ENCODE peak calls at places on chromosome 2, in five cellular contexts. H is AG09309, L is spleen, X is fibroblast of mammary gland, B is GM06990. T is an unnamed sample.

GRCh38 chr2:238370482-238371372 is 50.4 kb downstream of the TRAF3IP1 start:
- DNase-seq in B (no peak), L (no peak), X (peak), H (no peak), T (no peak)

GRCh38 chr2:53767405-53768232 is at the start of gene CHAC2:
- DNase-seq in B (peak), L (peak), X (peak), H (no peak), T (peak)

GRCh38 chr2:48414640-48414979 is 115.3 kb upstream of the STON1 start:
- DNase-seq in H (no peak), L (no peak), X (no peak), B (no peak), T (no peak)

GRCh38 chr2:36507408-36507812 is 90.6 kb downstream of the FEZ2 start:
- DNase-seq in H (no peak), L (no peak), X (peak), B (no peak), T (peak)

GRCh38 chr2:49108436-49108835 is 45.9 kb downstream of the FSHR start:
- DNase-seq in L (no peak), H (no peak), B (no peak), X (no peak), T (no peak)

GRCh38 chr2:68925298-68925885 is 27.3 kb downstream of the GKN2 start:
- DNase-seq in X (peak), L (no peak), H (no peak), B (no peak), T (no peak)

GRCh38 chr2:132582360-132582759 is 87.6 kb downstream of the LYPD1 start:
- DNase-seq in H (no peak), L (no peak), B (no peak), X (no peak), T (no peak)

GRCh38 chr2:167534443-167534842 is 646.2 kb downstream of the XIRP2 start:
- DNase-seq in L (no peak), X (peak), H (no peak), B (no peak), T (no peak)

GRCh38 chr2:64854773-64855237 is 134.4 kb upstream of the SLC1A4 start:
- DNase-seq in H (no peak), X (peak), B (no peak), L (no peak), T (no peak)

GRCh38 chr2:46490521-46491141 is 11.3 kb downstream of the TMEM247 start:
- DNase-seq in B (peak), X (no peak), H (no peak), L (peak), T (no peak)

GRCh38 chr2:53235836-53236582 is 531.6 kb upstream of the CHAC2 start:
- DNase-seq in L (no peak), X (no peak), H (no peak), B (no peak), T (no peak)

GRCh38 chr2:45964226-45964841 is 312.9 kb downstream of the PRKCE start:
- DNase-seq in H (peak), L (peak), X (peak), B (no peak), T (no peak)

GRCh38 chr2:70391988-70392387 is 90.1 kb upstream of the FAM136A start:
- DNase-seq in L (no peak), H (no peak), X (no peak), B (no peak), T (no peak)

GRCh38 chr2:193869564-193869963 is 1674.8 kb upstream of the TMEFF2 start:
- DNase-seq in B (no peak), L (no peak), X (no peak), H (no peak), T (no peak)

GRCh38 chr2:191386938-191387536 is 141.8 kb downstream of the MYO1B start:
- DNase-seq in X (peak), H (peak), B (no peak), L (no peak), T (no peak)

GRCh38 chr2:38494394-38494793 is 108.3 kb downstream of the HNRNPLL start:
- DNase-seq in X (no peak), H (no peak), L (no peak), B (no peak), T (no peak)

GRCh38 chr2:229511524-229511923 is 202.8 kb downstream of the DNER start:
- DNase-seq in X (no peak), H (no peak), B (no peak), L (no peak), T (no peak)

GRCh38 chr2:239811001-239811798 is 213.9 kb downstream of the NDUFA10 start:
- DNase-seq in H (no peak), X (no peak), B (no peak), L (peak), T (no peak)

GRCh38 chr2:27638023-27638637 is 9.3 kb downstream of the GPN1 start:
- DNase-seq in L (no peak), B (no peak), H (peak), X (peak), T (no peak)

GRCh38 chr2:164873096-164873670 is 31.6 kb upstream of the COBLL1 start:
- DNase-seq in B (no peak), L (no peak), X (no peak), H (no peak), T (no peak)

GRCh38 chr2:157782057-157782845 is 93.9 kb downstream of the ACVR1 start:
- DNase-seq in H (no peak), B (no peak), X (peak), L (no peak), T (no peak)

GRCh38 chr2:4715065-4715464 is 977.1 kb upstream of the SOX11 start:
- DNase-seq in B (no peak), H (no peak), X (no peak), L (no peak), T (no peak)

GRCh38 chr2:154097823-154098398 is 226.2 kb downstream of the GALNT13 start:
- DNase-seq in B (no peak), L (no peak), H (no peak), X (peak), T (no peak)

GRCh38 chr2:86443601-86444000 is 2.4 kb downstream of the KDM3A start:
- DNase-seq in L (no peak), X (no peak), B (no peak), H (no peak), T (no peak)

GRCh38 chr2:119421731-119422130 is 9.9 kb upstream of the TMEM37 start:
- DNase-seq in B (no peak), X (no peak), L (no peak), H (no peak), T (no peak)

GRCh38 chr2:98658816-98659486 is 50.6 kb downstream of the UNC50 start:
- DNase-seq in H (no peak), B (no peak), X (no peak), L (no peak), T (no peak)

GRCh38 chr2:124482551-124482950 is 457.5 kb downstream of the CNTNAP5 start:
- DNase-seq in B (no peak), X (no peak), H (no peak), L (no peak), T (no peak)

GRCh38 chr2:70442301-70443077 is 111.1 kb downstream of the TGFA start:
- DNase-seq in B (no peak), H (no peak), X (peak), L (no peak), T (no peak)

GRCh38 chr2:57516740-57517340 is 529.8 kb upstream of the VRK2 start:
- DNase-seq in B (no peak), L (no peak), X (peak), H (no peak), T (no peak)

GRCh38 chr2:191866195-191866594 is 19.3 kb upstream of the CAVIN2 start:
- DNase-seq in H (no peak), X (no peak), L (no peak), B (no peak), T (no peak)

DNA sequence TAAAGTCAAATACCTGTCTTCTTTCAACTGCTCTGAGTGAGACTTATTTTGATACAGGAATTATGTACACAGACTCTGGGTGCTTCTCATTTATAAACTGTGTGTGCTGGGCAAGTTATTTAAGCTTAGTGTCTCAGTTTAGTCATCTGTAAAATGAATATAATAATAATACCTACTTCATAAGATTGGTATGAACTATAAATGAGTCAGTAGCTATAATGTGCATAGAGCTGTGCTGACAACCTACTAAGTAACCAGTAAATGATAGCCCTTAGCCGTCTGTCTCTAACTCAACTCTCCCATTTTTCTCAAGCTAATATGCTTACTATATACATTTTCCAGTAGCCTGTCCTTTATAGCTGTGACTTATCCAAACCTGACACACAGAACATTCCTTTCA is 319.8 kb downstream of the ETAA1 start:
- DNase-seq in H (no peak), L (no peak), X (peak), B (no peak), T (no peak)
- TF ChIP-seq CTCF in H (no peak), L (no peak), X (no peak), B (no peak), T (no peak)

DNA sequence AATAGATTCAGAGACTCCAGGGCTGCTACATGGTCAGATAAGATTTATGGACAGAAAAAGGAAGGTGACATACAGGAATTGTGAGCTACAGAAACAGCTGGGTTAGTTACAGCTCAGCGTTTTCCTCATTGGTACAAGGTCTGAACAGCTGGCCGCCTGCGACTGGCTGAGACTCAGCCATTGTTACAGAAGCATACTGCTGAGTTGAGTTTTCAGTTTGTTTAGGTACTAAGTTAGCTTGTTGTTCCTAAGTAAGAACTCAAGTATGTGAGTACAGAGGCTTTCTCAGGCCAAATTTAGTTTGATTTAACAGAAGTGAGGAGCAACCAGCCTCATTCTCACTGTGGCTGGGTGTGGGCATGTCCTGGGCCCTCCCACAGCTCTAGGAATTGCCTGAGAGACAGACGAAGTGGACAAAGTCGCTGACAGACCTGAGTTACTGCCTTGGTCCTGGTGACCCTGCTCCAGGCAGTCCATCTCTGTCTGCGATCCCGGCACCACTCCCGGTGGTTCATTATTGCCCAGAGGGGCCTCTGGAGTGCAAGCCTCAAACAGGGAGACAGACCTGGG is 27.8 kb upstream of the RHOB start:
- DNase-seq in X (peak), L (no peak), B (no peak), H (no peak), T (no peak)
- H3K4me3 ChIP-seq in X (no peak), L (no peak), B (no peak), H (no peak), T (no peak)

DNA sequence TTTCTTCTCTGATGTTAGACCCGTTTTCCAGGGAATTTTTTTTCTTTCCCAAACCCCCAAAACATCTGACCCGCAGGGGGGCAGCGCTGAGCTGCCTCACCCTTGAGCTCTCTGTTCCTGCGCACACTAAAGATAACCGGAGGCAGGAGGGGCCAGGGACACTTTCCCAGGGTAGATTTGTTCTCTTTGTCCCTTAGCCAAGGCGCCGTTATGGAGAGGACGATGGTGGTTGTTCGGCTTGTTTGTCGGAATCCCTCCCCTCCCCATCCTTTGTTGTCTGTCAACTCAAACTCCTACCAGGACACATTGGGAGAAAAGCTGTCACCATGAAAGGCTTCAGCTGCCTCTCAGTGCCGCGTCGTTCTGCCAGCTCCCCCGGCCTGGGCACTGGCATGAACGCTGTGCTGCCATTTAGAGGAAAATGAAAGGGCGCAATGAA is 62.3 kb downstream of the RND3 start:
- DNase-seq in B (no peak), X (peak), L (no peak), H (no peak), T (no peak)
- TF ChIP-seq CTCF in B (peak), X (peak), L (no peak), H (no peak), T (no peak)

DNA sequence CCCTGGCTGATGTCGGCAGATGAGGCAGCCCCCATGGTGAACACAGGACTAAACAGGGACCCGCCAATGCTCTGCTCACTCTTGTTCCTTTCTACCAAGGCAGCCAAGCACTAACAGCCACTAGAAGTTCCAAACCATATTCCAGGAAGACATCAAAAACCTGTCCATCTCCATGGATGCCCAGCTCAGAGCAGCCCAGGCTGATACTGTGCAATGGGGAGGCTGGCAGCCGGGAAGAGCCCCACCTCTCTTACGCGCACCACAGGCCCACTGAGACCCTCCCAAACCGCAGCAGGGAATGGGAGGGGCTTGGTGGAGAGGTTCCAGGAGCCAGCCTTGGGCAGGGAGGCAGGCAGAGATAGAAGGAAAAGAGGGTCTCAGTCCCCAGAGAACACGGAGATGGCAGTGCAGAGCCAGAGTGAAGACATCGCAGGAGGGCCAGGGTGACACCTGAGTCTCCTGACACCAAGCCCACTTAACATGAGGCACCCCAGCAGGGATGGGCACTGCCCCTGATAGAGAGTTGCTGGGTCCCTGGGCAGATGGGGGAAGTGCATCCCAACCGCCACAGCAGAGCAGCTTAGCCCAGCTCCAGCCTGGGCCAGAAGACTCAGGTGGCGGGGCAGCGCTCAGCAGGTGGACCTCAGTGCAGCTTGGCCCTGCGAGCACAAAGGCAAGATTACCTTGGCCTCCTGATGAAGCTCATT is 3.4 kb downstream of the HS6ST1 start:
- DNase-seq in H (no peak), B (no peak), L (no peak), X (no peak), T (no peak)
- H3K4me3 ChIP-seq in H (no peak), B (no peak), L (peak), X (no peak), T (no peak)

T was measured in LNCaP clone FGC.